ENCODE peak calls at places on chromosomes 13 and 19, in six cellular contexts. P is body of pancreas; S is Right ventricle myocardium inferior; K is left colon; E is RWPE2; M is activated CD4-positive, alpha-beta T cell treated with anti-CD3 and anti-CD28 coated beads for 36 hours. F is an unnamed sample.

GRCh38 chr13:111201304-111201940 is 86.3 kb downstream of the ARHGEF7 start:
- ATAC-seq in M (peak), S (no peak), P (no peak), K (no peak), E (no peak), F (no peak)

GRCh38 chr13:52846567-52847321 is 1.7 kb downstream of the PCDH8 start:
- ATAC-seq in S (peak), P (peak), E (no peak), K (peak), M (no peak), F (peak)

GRCh38 chr19:45152504-45153338 is 8.1 kb downstream of the NKPD1 start:
- ATAC-seq in P (peak), S (peak), M (peak), E (no peak), K (peak), F (no peak)

GRCh38 chr13:25752957-25753540 is 298.8 kb downstream of the SHISA2 start:
- ATAC-seq in K (peak), P (no peak), M (peak), E (peak), S (peak), F (peak)

GRCh38 chr19:45817725-45818301 is 2.7 kb upstream of the RSPH6A start:
- ATAC-seq in E (peak), P (peak), M (no peak), S (peak), K (peak), F (peak)

GRCh38 chr13:113065406-113066141 is 40.0 kb upstream of the F7 start:
- ATAC-seq in S (peak), P (no peak), K (peak), M (no peak), E (no peak), F (no peak)

GRCh38 chr13:103236213-103236612 is 170.0 kb upstream of the SLC10A2 start:
- ATAC-seq in M (no peak), K (no peak), S (no peak), E (no peak), P (no peak), F (no peak)

GRCh38 chr13:32746474-32746873 is 160.2 kb downstream of the PDS5B start:
- ATAC-seq in K (no peak), S (no peak), M (no peak), E (no peak), P (no peak), F (no peak)

GRCh38 chr13:60671386-60671785 is 274.4 kb downstream of the TDRD3 start:
- ATAC-seq in M (no peak), P (no peak), K (no peak), S (no peak), E (no peak), F (no peak)

F was measured in esophagus mucosa.